ENCODE peak calls at places on chromosomes 7 and 10, in nine cellular contexts. W, X, M, D, H, T, J, Z and F are unnamed samples.

GRCh38 chr10:70404906-70405824 is 1.2 kb downstream of the EIF4EBP2 start:
- DNase-seq in W (peak), X (no peak), M (no peak), D (peak), H (peak), T (peak), J (peak), Z (peak), F (no peak)

GRCh38 chr7:28389504-28390385 is 22.6 kb upstream of the CREB5 start:
- DNase-seq in W (no peak), X (no peak), M (peak), D (peak), H (no peak), T (peak), J (no peak), Z (peak), F (no peak)

GRCh38 chr10:8670461-8670860 is 616.0 kb downstream of the GATA3 start:
- DNase-seq in W (no peak), X (no peak), M (no peak), D (no peak), H (no peak), T (no peak), J (no peak), Z (no peak), F (no peak)

GRCh38 chr7:121697731-121698396 is 175.1 kb upstream of the PTPRZ1 start:
- DNase-seq in W (no peak), X (no peak), M (no peak), D (no peak), H (no peak), T (no peak), J (no peak), Z (no peak), F (no peak)

GRCh38 chr7:111107989-111108388 is 17.1 kb downstream of the LRRN3 start:
- DNase-seq in W (no peak), X (no peak), M (peak), D (no peak), H (no peak), T (no peak), J (no peak), Z (no peak), F (no peak)

GRCh38 chr10:31847518-31847917 is 81.1 kb downstream of the ARHGAP12 start:
- DNase-seq in W (no peak), X (no peak), M (no peak), D (no peak), H (no peak), T (no peak), J (no peak), Z (no peak), F (no peak)

GRCh38 chr10:119502214-119502613 is 40.3 kb downstream of the RGS10 start:
- DNase-seq in W (peak), X (no peak), M (no peak), D (peak), H (no peak), T (peak), J (no peak), Z (no peak), F (peak)

GRCh38 chr10:117189557-117189956 is 7.7 kb upstream of the KCNK18 start:
- DNase-seq in W (no peak), X (no peak), M (no peak), D (no peak), H (no peak), T (no peak), J (no peak), Z (no peak), F (no peak)

GRCh38 chr10:112520864-112521263 is 73.8 kb downstream of the VTI1A start:
- DNase-seq in W (no peak), X (no peak), M (no peak), D (no peak), H (no peak), T (no peak), J (no peak), Z (no peak), F (no peak)

GRCh38 chr7:30988346-30989005 is 24.7 kb downstream of the GHRHR start:
- DNase-seq in W (no peak), X (no peak), M (peak), D (no peak), H (no peak), T (no peak), J (no peak), Z (peak), F (no peak)

GRCh38 chr10:43822509-43823236 is 174.0 kb upstream of the ZNF32 start:
- DNase-seq in W (no peak), X (no peak), M (no peak), D (no peak), H (no peak), T (no peak), J (no peak), Z (no peak), F (no peak)

GRCh38 chr7:121643320-121643719 is 229.6 kb upstream of the PTPRZ1 start:
- DNase-seq in W (no peak), X (no peak), M (no peak), D (no peak), H (no peak), T (no peak), J (no peak), Z (no peak), F (no peak)

GRCh38 chr7:6071406-6071805 is 40.2 kb downstream of the ANKRD61 start:
- DNase-seq in W (no peak), X (no peak), M (no peak), D (no peak), H (no peak), T (peak), J (no peak), Z (no peak), F (no peak)

GRCh38 chr7:92292981-92293380 is 47.2 kb downstream of the ANKIB1 start:
- DNase-seq in W (no peak), X (no peak), M (no peak), D (no peak), H (no peak), T (no peak), J (no peak), Z (no peak), F (no peak)

GRCh38 chr10:46216003-46216634 is 70.7 kb upstream of the ANTXRL start:
- DNase-seq in W (no peak), X (no peak), M (no peak), D (peak), H (no peak), T (no peak), J (no peak), Z (no peak), F (no peak)

GRCh38 chr10:102673961-102674511 is 29.8 kb downstream of the TRIM8 start:
- DNase-seq in W (peak), X (no peak), M (peak), D (peak), H (no peak), T (no peak), J (peak), Z (peak), F (peak)

GRCh38 chr7:66957595-66958290 is 36.7 kb downstream of the TMEM248 start:
- DNase-seq in W (no peak), X (no peak), M (no peak), D (no peak), H (no peak), T (no peak), J (no peak), Z (no peak), F (no peak)

GRCh38 chr7:17297243-17297642 is 1.2 kb upstream of the AHR start:
- DNase-seq in W (no peak), X (no peak), M (no peak), D (no peak), H (no peak), T (no peak), J (no peak), Z (no peak), F (no peak)

GRCh38 chr10:131846224-131847101 is 54.3 kb upstream of the PPP2R2D start:
- DNase-seq in W (no peak), X (no peak), M (peak), D (no peak), H (no peak), T (no peak), J (no peak), Z (no peak), F (no peak)

GRCh38 chr10:26987851-26988250 is 112.4 kb downstream of the ANKRD26 start:
- DNase-seq in W (no peak), X (no peak), M (no peak), D (no peak), H (no peak), T (no peak), J (no peak), Z (no peak), F (no peak)

GRCh38 chr10:22308390-22308789 is 7.8 kb upstream of the COMMD3 start:
- DNase-seq in W (no peak), X (no peak), M (no peak), D (peak), H (no peak), T (no peak), J (no peak), Z (no peak), F (no peak)

GRCh38 chr7:95335093-95335492 is 10.8 kb upstream of the PON1 start:
- DNase-seq in W (no peak), X (no peak), M (no peak), D (no peak), H (no peak), T (no peak), J (no peak), Z (no peak), F (no peak)